ENCODE peak calls at places on chromosomes 13 and 19, in four cellular contexts. One of them, this sample, is unnamed.

GRCh38 chr13:26561636-26562537 is 4.4 kb downstream of the WASF3 start:
- DNase-seq in HepG2: peak; percentile 35
- DNase-seq in GM12878: no peak
- DNase-seq in K562: no peak
- DNase-seq in this sample: peak; percentile 51

GRCh38 chr19:2795827-2796658 is 10.7 kb downstream of the THOP1 start:
- DNase-seq in HepG2: no peak
- DNase-seq in GM12878: no peak
- DNase-seq in K562: no peak
- DNase-seq in this sample: no peak

GRCh38 chr13:79541426-79542049 is 60.6 kb downstream of the NDFIP2 start:
- DNase-seq in HepG2: peak; percentile 62
- DNase-seq in GM12878: peak; percentile 49
- DNase-seq in K562: peak; percentile 20
- DNase-seq in this sample: peak; percentile 21

GRCh38 chr13:59946924-59947323 is 216.8 kb downstream of the DIAPH3 start:
- DNase-seq in HepG2: no peak
- DNase-seq in GM12878: no peak
- DNase-seq in K562: no peak
- DNase-seq in this sample: no peak

GRCh38 chr19:8329993-8330392 is 8.7 kb downstream of the RPS28 start:
- DNase-seq in HepG2: no peak
- DNase-seq in GM12878: no peak
- DNase-seq in K562: peak; percentile 4
- DNase-seq in this sample: no peak

GRCh38 chr19:43623889-43624670 is 4.7 kb upstream of the ZNF428 start:
- DNase-seq in HepG2: no peak
- DNase-seq in GM12878: no peak
- DNase-seq in K562: peak; percentile 93
- DNase-seq in this sample: peak; percentile 75

GRCh38 chr19:49971991-49972401 is 11.0 kb upstream of the SIGLEC11 start:
- DNase-seq in HepG2: no peak
- DNase-seq in GM12878: no peak
- DNase-seq in K562: no peak
- DNase-seq in this sample: no peak

GRCh38 chr13:97280478-97280877 is 58.3 kb downstream of the MBNL2 start:
- DNase-seq in HepG2: no peak
- DNase-seq in GM12878: no peak
- DNase-seq in K562: no peak
- DNase-seq in this sample: peak; percentile 33

GRCh38 chr19:27972291-27973040 is 1240.5 kb downstream of the UQCRFS1 start:
- DNase-seq in HepG2: no peak
- DNase-seq in GM12878: no peak
- DNase-seq in K562: no peak
- DNase-seq in this sample: no peak

GRCh38 chr19:23343434-23344010 is 51.7 kb downstream of the ZNF91 start:
- DNase-seq in HepG2: no peak
- DNase-seq in GM12878: no peak
- DNase-seq in K562: no peak
- DNase-seq in this sample: no peak

GRCh38 chr19:2123682-2124387 is 27.1 kb downstream of the IZUMO4 start:
- DNase-seq in HepG2: no peak
- DNase-seq in GM12878: no peak
- DNase-seq in K562: peak; percentile 54
- DNase-seq in this sample: no peak

GRCh38 chr13:25371158-25371557 is 616 bp upstream of the ATP8A2 start:
- DNase-seq in HepG2: no peak
- DNase-seq in GM12878: no peak
- DNase-seq in K562: no peak
- DNase-seq in this sample: no peak

GRCh38 chr13:94656766-94657165 is 55.1 kb downstream of the GPR180 start:
- DNase-seq in HepG2: no peak
- DNase-seq in GM12878: peak; percentile 12
- DNase-seq in K562: peak; percentile 11
- DNase-seq in this sample: no peak

GRCh38 chr19:45578861-45579260 is 5.7 kb downstream of the OPA3 start:
- DNase-seq in HepG2: no peak
- DNase-seq in GM12878: no peak
- DNase-seq in K562: no peak
- DNase-seq in this sample: no peak

GRCh38 chr13:73966331-73966730 is 167.9 kb downstream of the KLF12 start:
- DNase-seq in HepG2: no peak
- DNase-seq in GM12878: no peak
- DNase-seq in K562: no peak
- DNase-seq in this sample: no peak

GRCh38 chr19:52946322-52947310 is 16.1 kb downstream of the ZNF816 start:
- DNase-seq in HepG2: no peak
- DNase-seq in GM12878: no peak
- DNase-seq in K562: peak; percentile 23
- DNase-seq in this sample: peak; percentile 54

GRCh38 chr13:99501952-99502310 is 659 bp downstream of the TM9SF2 start:
- DNase-seq in HepG2: no peak
- DNase-seq in GM12878: no peak
- DNase-seq in K562: no peak
- DNase-seq in this sample: no peak

GRCh38 chr19:40006273-40006691 is 9.4 kb downstream of the ZNF546 start:
- DNase-seq in HepG2: no peak
- DNase-seq in GM12878: no peak
- DNase-seq in K562: peak; percentile 56
- DNase-seq in this sample: no peak

GRCh38 chr19:51692065-51692915 is 840 bp upstream of the SPACA6 start:
- DNase-seq in HepG2: no peak
- DNase-seq in GM12878: no peak
- DNase-seq in K562: no peak
- DNase-seq in this sample: peak; percentile 24

GRCh38 chr13:97855570-97855970 is 97.9 kb upstream of the IPO5 start:
- DNase-seq in HepG2: peak; percentile 55
- DNase-seq in GM12878: peak; percentile 13
- DNase-seq in K562: peak; percentile 58
- DNase-seq in this sample: peak; percentile 62

GRCh38 chr13:99129951-99130350 is 70.7 kb upstream of the UBAC2 start:
- DNase-seq in HepG2: no peak
- DNase-seq in GM12878: no peak
- DNase-seq in K562: no peak
- DNase-seq in this sample: no peak

GRCh38 chr13:106400282-106400681 is 135.2 kb downstream of the EFNB2 start:
- DNase-seq in HepG2: no peak
- DNase-seq in GM12878: no peak
- DNase-seq in K562: no peak
- DNase-seq in this sample: peak; percentile 52

GRCh38 chr19:54449701-54450069 is 686 bp downstream of the LENG8 start:
- DNase-seq in HepG2: no peak
- DNase-seq in GM12878: no peak
- DNase-seq in K562: no peak
- DNase-seq in this sample: no peak

GRCh38 chr19:1410136-1410786 is 2.9 kb downstream of the DAZAP1 start:
- DNase-seq in HepG2: no peak
- DNase-seq in GM12878: no peak
- DNase-seq in K562: no peak
- DNase-seq in this sample: no peak

GRCh38 chr19:41876847-41877489 is at the start of gene CD79A:
- DNase-seq in HepG2: no peak
- DNase-seq in GM12878: peak; percentile 92
- DNase-seq in K562: no peak
- DNase-seq in this sample: no peak

GRCh38 chr19:41877490-41877876 is 404 bp downstream of the CD79A start:
- DNase-seq in HepG2: no peak
- DNase-seq in GM12878: no peak
- DNase-seq in K562: no peak
- DNase-seq in this sample: no peak

GRCh38 chr19:41879670-41880328 is 2.7 kb downstream of the CD79A start:
- DNase-seq in HepG2: no peak
- DNase-seq in GM12878: no peak
- DNase-seq in K562: no peak
- DNase-seq in this sample: no peak

GRCh38 chr19:41879080-41879479 is 2.0 kb downstream of the CD79A start:
- DNase-seq in HepG2: no peak
- DNase-seq in GM12878: no peak
- DNase-seq in K562: no peak
- DNase-seq in this sample: no peak

DNA sequence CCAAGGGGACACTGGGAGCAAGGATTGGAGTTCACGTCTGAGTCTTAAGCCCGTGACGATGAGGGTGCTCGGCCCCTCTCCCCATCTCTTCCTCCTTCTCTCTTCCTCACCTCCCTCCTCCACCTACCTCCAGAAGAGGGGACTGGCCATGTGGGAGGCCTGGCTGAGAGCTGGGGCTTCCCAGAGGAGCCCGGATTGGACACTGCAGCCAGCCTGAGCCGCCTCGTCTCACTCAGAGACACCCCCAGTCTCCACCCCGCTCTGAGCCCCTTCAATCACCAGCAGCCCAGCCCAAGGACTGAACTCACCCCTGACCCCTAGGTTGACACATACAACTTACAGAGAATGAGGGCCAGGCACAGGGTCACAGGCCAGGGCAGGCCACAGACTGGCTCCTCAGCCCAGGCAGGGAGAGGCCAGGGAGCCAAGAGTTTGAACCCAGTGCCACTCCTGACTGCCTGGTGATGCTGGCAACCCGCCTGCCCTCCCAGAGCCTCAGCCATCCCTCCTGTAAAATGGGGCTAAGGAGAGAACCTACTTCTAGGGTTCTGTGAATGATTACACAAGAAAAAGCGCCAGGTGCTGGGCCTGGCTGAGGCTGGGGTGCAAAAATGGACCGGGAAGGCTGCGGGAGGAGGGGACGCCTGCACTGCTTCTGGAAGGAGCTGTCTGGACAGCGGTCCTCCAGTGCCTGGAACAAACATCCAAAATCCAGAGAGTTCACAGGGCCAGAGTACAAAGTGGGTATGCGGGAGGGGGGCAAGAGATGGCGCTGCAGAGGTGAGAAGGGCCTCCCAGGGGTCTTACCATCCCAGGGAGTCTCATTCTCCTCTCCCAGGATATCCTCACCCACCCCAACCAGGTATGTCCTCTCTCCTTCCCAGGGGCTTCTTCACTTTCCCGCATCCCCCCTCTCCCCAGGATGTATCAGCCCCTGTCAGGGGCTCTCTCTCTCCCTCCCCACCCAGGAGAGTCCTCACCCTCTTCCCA is 1.1 kb downstream of the CD79A start:
- DNase-seq in HepG2: no peak
- DNase-seq in GM12878: no peak
- DNase-seq in K562: no peak
- DNase-seq in this sample: no peak
- TF ChIP-seq FOXM1 in HepG2: no peak
- TF ChIP-seq FOXM1 in GM12878: no peak
- TF ChIP-seq FOXM1 in K562: no peak
- TF ChIP-seq FOXM1 in this sample: no peak

GRCh38 chr19:14843587-14843986 is 5.1 kb downstream of the OR7A10 start:
- DNase-seq in HepG2: no peak
- DNase-seq in GM12878: no peak
- DNase-seq in K562: no peak
- DNase-seq in this sample: no peak
- TF ChIP-seq TAF1 in HepG2: no peak
- TF ChIP-seq TAF1 in GM12878: no peak
- TF ChIP-seq TAF1 in K562: no peak
- TF ChIP-seq TAF1 in this sample: no peak

DNA sequence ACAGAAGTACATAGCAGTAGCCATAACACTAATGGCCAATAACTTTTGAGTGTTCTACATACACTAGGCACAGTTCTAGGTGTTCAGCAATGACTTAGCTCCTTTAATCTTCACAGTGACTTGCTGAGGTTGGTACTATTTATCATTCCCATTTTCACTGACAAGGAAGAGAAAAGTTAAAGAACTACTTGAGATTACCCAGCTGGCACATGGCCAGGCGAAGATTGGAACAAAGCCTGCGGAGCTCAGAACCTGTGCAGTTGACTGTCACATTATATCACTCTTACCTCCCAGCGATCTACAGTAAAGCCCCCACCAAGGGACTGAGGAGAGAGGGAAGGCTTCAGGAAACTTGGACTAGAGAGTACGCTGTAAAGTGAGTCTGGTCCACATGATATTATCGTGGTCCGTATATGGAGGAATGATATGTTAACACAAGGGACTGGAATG is 42.4 kb upstream of the WDFY2 start:
- DNase-seq in HepG2: no peak
- DNase-seq in GM12878: no peak
- DNase-seq in K562: no peak
- DNase-seq in this sample: no peak
- TF ChIP-seq FOXM1 in HepG2: no peak
- TF ChIP-seq FOXM1 in GM12878: no peak
- TF ChIP-seq FOXM1 in K562: no peak
- TF ChIP-seq FOXM1 in this sample: no peak

DNA sequence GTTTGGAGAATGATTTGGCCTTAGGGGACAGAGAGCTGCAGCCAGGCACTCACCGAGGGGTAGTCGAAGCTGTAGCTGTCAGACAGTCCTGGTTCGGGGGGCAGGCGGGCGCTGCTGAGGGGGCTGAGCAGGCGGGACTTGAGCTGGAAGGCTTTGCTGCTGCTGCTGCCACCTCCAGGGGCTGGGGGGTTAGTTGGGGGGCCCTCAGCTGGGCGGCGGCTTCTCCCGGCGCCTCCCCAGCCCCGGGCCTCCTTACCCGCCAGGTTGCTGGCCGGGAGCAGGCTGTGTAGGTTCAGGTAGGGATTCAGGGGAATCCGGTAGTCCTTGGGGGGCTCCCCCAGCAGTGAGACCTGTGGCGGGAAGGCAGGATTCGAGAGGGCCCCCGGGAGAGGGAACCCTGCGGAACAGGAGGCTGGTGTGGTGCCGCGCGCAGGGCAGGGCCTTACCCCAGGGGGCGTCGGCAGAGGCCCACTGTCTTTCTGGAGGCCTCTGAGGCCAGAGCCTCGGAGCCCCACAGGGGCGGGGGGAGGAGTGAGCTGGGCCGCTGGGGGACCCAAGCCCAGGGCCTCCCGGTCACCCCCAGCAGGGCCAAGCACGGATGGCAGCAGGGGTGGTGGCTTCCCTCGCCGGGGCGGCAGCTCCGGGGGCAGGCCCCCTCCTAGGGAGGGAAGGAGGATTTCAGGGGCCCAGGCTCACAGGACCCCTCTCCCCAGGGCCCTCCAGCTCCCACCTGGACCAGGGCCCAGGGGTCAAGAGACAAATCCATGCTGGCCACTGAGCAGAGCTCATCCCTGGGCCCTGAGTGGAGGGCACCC is 5.0 kb upstream of the FDX2 start:
- DNase-seq in HepG2: no peak
- DNase-seq in GM12878: no peak
- DNase-seq in K562: no peak
- DNase-seq in this sample: no peak
- TF ChIP-seq TAF1 in HepG2: no peak
- TF ChIP-seq TAF1 in GM12878: no peak
- TF ChIP-seq TAF1 in K562: no peak
- TF ChIP-seq TAF1 in this sample: no peak

GRCh38 chr13:33158830-33159229 is 126.7 kb downstream of the STARD13 start:
- DNase-seq in HepG2: no peak
- DNase-seq in GM12878: no peak
- DNase-seq in K562: no peak
- DNase-seq in this sample: no peak
- TF ChIP-seq FOXM1 in HepG2: no peak
- TF ChIP-seq FOXM1 in GM12878: no peak
- TF ChIP-seq FOXM1 in K562: no peak
- TF ChIP-seq FOXM1 in this sample: no peak

DNA sequence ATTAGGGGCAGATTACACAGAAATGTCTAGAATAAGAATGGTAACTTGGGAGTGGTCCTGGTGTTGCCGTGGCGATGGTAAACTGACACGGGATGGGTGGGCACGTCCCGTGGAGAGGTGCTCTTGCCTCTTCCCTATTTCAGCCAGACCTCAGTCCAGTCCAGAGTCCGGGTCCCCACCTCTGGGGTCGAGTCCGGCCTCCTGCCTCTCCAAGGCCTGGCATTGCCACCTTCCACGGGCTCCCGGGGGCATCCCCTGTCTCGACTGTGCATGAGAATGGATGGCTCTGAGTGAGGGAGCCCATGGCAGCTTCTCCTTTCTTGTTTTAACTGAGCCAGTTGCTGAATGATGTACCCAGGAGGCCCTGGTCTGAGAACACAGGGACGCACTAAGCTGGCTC is 142.3 kb downstream of the SOX1 start:
- DNase-seq in HepG2: no peak
- DNase-seq in GM12878: no peak
- DNase-seq in K562: no peak
- DNase-seq in this sample: no peak
- TF ChIP-seq TAF1 in HepG2: no peak
- TF ChIP-seq TAF1 in GM12878: no peak
- TF ChIP-seq TAF1 in K562: no peak
- TF ChIP-seq TAF1 in this sample: no peak

This sample was measured in SK-N-SH.